ENCODE peak calls at places on chromosomes 2 and 18, in seven cellular contexts. Q is GM12878, P is HCT116, I is IMR-90, M is NB4, D is uterus, N is spleen. A is an unnamed sample.

GRCh38 chr18:12079504-12080237 is 14.0 kb upstream of the ANKRD62 start:
- DNase-seq in P (no peak), D (peak; percentile 11), M (no peak), Q (no peak), N (no peak), I (peak; percentile 30), A (peak; percentile 22)

GRCh38 chr2:4094743-4095142 is 391.4 kb downstream of the DCDC2C start:
- DNase-seq in I (no peak), Q (no peak), P (no peak), M (no peak), N (no peak), D (no peak), A (no peak)

GRCh38 chr2:96542357-96542977 is 5.9 kb downstream of the ARID5A start:
- DNase-seq in M (no peak), I (no peak), P (no peak), D (no peak), N (peak; percentile 61), Q (no peak), A (no peak)

GRCh38 chr2:123993728-123994323 is 31.3 kb upstream of the CNTNAP5 start:
- DNase-seq in M (peak; percentile 44), P (no peak), N (no peak), D (no peak), I (no peak), Q (no peak), A (peak; percentile 25)

GRCh38 chr2:202479090-202479489 is 103.0 kb downstream of the BMPR2 start:
- DNase-seq in D (no peak), Q (no peak), N (no peak), M (no peak), P (no peak), I (peak; percentile 1), A (no peak)

GRCh38 chr2:136378712-136379595 is 261.0 kb upstream of the CXCR4 start:
- DNase-seq in D (no peak), M (peak; percentile 85), I (peak; percentile 36), N (peak; percentile 86), Q (no peak), P (peak; percentile 39), A (peak; percentile 61)

GRCh38 chr2:97651114-97651513 is 5.3 kb downstream of the COX5B start:
- DNase-seq in Q (no peak), D (no peak), N (no peak), P (no peak), I (no peak), M (no peak), A (no peak)

GRCh38 chr2:178280261-178280852 is 86.0 kb downstream of the OSBPL6 start:
- DNase-seq in P (peak; percentile 45), D (peak; percentile 29), N (no peak), M (peak; percentile 54), Q (no peak), I (peak; percentile 59), A (peak; percentile 27)

GRCh38 chr2:20615466-20616241 is 35.2 kb downstream of the HS1BP3 start:
- DNase-seq in M (no peak), Q (no peak), P (no peak), I (no peak), D (peak; percentile 53), N (peak; percentile 55), A (peak; percentile 61)

GRCh38 chr2:120883607-120884405 is 148.1 kb downstream of the GLI2 start:
- DNase-seq in Q (no peak), D (no peak), I (no peak), P (no peak), M (no peak), N (peak; percentile 57), A (no peak)

GRCh38 chr2:75633620-75634019 is 13.0 kb upstream of the MRPL19 start:
- DNase-seq in N (no peak), P (no peak), D (no peak), Q (no peak), I (no peak), M (no peak), A (no peak)

GRCh38 chr18:47932603-47933002 is 2.1 kb upstream of the SMAD2 start:
- DNase-seq in N (no peak), M (peak; percentile 91), Q (no peak), I (no peak), D (no peak), P (no peak), A (no peak)

GRCh38 chr2:127174977-127175376 is 45.1 kb downstream of the CYP27C1 start:
- DNase-seq in P (no peak), I (peak; percentile 31), Q (no peak), D (peak; percentile 84), N (peak; percentile 48), M (no peak), A (peak; percentile 53)

GRCh38 chr2:37775908-37776250 is 104.4 kb upstream of the CDC42EP3 start:
- DNase-seq in I (peak; percentile 84), N (no peak), Q (no peak), M (no peak), D (peak; percentile 76), P (no peak), A (no peak)

GRCh38 chr18:63220903-63221302 is 98.7 kb downstream of the BCL2 start:
- DNase-seq in N (no peak), Q (no peak), D (no peak), I (no peak), P (no peak), M (no peak), A (no peak)

GRCh38 chr2:26562811-26563645 is 78.1 kb downstream of the CIB4 start:
- DNase-seq in Q (no peak), I (no peak), N (peak; percentile 50), P (peak; percentile 29), D (no peak), M (no peak), A (no peak)

GRCh38 chr2:68110102-68110501 is 47.3 kb upstream of the C1D start:
- DNase-seq in P (no peak), I (no peak), Q (no peak), N (no peak), M (peak; percentile 16), D (no peak), A (no peak)
- TF ChIP-seq CTCF in P (peak; percentile 17), I (no peak), Q (no peak), N (no peak), M (no peak), D (no peak), A (no peak)

DNA sequence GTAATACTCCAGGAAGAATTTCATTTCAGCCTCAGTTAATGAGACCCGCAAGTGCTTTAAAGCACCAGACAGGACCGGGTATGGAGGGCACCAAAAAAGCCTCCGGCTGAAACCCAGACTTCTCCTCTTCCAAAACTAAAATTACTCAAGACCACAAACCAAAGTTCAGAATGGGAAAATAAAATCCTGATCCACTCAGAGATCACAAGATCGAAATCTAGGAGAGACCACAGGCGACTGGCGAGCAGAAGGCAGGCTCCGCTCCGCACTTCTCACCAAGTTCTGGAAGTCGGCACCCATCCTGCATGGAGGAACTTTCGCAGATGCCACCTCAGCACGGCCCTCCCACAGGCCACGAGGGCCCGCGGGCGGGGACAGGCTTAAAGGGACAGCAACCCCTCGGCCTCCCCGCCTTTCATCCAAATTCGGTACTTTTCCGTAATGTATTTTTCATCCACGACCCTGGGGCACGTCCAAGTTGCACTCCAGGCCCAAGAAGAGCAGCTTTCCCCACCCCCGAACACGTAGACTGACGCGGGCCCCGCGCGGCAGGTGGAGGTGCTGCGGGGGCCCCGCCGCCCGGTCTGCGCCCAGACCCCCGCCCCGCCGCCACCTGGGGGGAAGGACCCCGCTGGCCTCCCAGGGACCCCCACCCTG is 43.7 kb downstream of the HDLBP start:
- DNase-seq in I (peak; percentile 79), P (peak; percentile 38), Q (no peak), M (peak; percentile 79), D (peak; percentile 81), N (peak; percentile 94), A (peak; percentile 87)
- TF ChIP-seq POLR2A in I (peak; percentile 79), P (no peak), Q (peak; percentile 40), M (no peak), D (peak; percentile 22), N (no peak), A (no peak)

DNA sequence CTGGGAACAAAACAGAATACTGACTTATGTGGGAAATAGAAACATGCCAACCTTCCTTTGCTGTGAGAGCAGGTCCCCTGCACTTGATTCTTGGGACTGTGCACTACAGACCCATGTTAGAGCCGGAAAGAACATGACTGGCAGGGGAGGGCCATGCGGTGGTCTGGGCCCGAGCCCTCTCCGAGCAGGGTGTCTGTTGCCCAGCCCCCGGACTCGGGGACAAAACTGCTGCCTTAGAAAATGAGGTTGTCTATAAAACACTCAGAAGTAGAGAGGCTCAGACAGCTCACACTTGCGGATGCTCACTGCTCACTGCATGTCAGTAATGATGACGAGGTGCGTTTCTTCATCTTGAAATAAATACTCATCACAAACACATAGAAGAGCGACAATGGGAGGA is 270.7 kb upstream of the HDAC4 start:
- DNase-seq in M (no peak), I (no peak), P (no peak), N (no peak), D (no peak), Q (no peak), A (no peak)
- TF ChIP-seq CTCF in M (no peak), I (no peak), P (no peak), N (no peak), D (no peak), Q (no peak), A (no peak)

GRCh38 chr2:65056990-65057375 is 767 bp downstream of the CEP68 start:
- DNase-seq in M (no peak), I (no peak), Q (no peak), D (no peak), N (no peak), P (no peak), A (no peak)

GRCh38 chr2:65056215-65056989 is at the start of gene CEP68:
- DNase-seq in P (peak; percentile 93), N (peak; percentile 98), M (peak; percentile 99), D (peak; percentile 97), Q (peak; percentile 90), I (peak; percentile 97), A (peak; percentile 98)

GRCh38 chr2:65059071-65059470 is 2.9 kb downstream of the CEP68 start:
- DNase-seq in Q (no peak), M (no peak), I (no peak), P (no peak), N (no peak), D (peak; percentile 64), A (no peak)

GRCh38 chr2:65055427-65056214 is 595 bp upstream of the CEP68 start:
- DNase-seq in D (no peak), N (peak; percentile 95), M (peak; percentile 45), I (no peak), P (no peak), Q (no peak), A (peak; percentile 81)

DNA sequence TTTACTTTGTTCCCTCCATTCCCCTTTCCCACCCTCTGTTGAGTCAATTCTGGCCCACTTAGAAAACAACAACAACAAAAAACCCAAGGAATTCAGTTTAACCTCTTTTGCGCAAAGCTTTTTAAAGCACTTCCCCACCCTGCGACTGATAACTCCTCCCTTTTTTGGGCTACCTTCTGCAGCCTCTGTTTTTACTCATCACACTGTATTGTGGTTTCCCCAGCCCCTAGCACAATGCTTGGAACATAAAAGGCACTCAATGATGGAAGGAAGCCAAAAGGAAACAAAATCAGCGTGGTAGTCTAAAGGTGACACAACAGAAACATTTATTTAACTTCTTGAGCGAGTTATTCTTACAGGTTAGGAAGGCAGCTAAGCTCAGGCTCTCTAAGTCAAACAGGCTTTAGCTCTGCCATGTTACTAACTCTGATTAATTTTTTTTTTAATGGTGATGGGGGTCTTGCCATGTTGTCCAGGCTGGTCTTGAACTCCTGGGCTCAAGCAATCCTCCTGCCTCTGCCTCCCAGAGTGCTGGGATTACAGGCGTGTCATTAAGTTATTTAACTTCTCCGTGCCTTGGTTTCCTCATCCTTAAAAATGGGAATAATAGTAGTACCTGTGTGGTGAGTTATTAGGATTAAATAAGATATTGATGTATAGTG is 1.3 kb downstream of the CEP68 start:
- DNase-seq in N (no peak), M (peak; percentile 82), I (peak; percentile 39), Q (peak; percentile 76), D (no peak), P (no peak), A (no peak)
- TF ChIP-seq POLR2A in N (no peak), M (no peak), I (no peak), Q (no peak), D (no peak), P (no peak), A (no peak)